ENCODE peak calls at places on chromosomes 6 and 20, in six cellular contexts. L is NCI-H1092 treated with DMSO at 0.1 percent for 48 hours, J is GM06990, A is H1, Y is WTC11, P is glutamatergic neuron. F is an unnamed sample.

GRCh38 chr20:64137598-64138031 is 26.6 kb upstream of the MYT1 start:
- DNase-seq in J (no peak), L (no peak), A (no peak), Y (no peak), P (peak), F (no peak)

GRCh38 chr6:122264557-122264956 is 134.9 kb upstream of the HSF2 start:
- DNase-seq in L (no peak), Y (no peak), A (no peak), P (no peak), J (no peak), F (no peak)

GRCh38 chr6:134216304-134217029 is 101.4 kb downstream of the SGK1 start:
- DNase-seq in P (no peak), A (no peak), Y (no peak), J (no peak), L (no peak), F (no peak)

GRCh38 chr6:100176951-100177710 is 183.1 kb upstream of the MCHR2 start:
- DNase-seq in Y (no peak), L (no peak), P (no peak), J (no peak), A (no peak), F (no peak)

GRCh38 chr20:31472395-31473330 is 2.3 kb downstream of the DEFB124 start:
- DNase-seq in Y (no peak), J (no peak), P (no peak), L (no peak), A (no peak), F (no peak)

GRCh38 chr20:50267041-50267865 is 76.6 kb downstream of the CEBPB start:
- DNase-seq in Y (peak), L (no peak), A (no peak), P (no peak), J (no peak), F (no peak)

GRCh38 chr6:70270287-70271005 is 32.4 kb downstream of the COL9A1 start:
- DNase-seq in P (no peak), A (no peak), Y (no peak), L (no peak), J (peak), F (no peak)

GRCh38 chr6:33885121-33886057 is 81.6 kb upstream of the MLN start:
- DNase-seq in J (no peak), A (no peak), L (no peak), Y (no peak), P (no peak), F (peak)

GRCh38 chr6:11120273-11121005 is 8.9 kb upstream of the ERVFRD-1 start:
- DNase-seq in A (no peak), Y (no peak), J (no peak), P (no peak), L (no peak), F (no peak)

GRCh38 chr6:123802697-123803455 is 789 bp upstream of the NKAIN2 start:
- DNase-seq in P (peak), Y (peak), L (peak), J (peak), A (peak), F (peak)

GRCh38 chr20:46970937-46971630 is 76.4 kb downstream of the EYA2 start:
- DNase-seq in L (no peak), A (peak), J (no peak), Y (peak), P (no peak), F (no peak)

GRCh38 chr6:121849477-121849876 is 414.0 kb downstream of the GJA1 start:
- DNase-seq in J (no peak), A (peak), P (peak), Y (peak), L (no peak), F (peak)

GRCh38 chr6:2938004-2938631 is 33.2 kb downstream of the SERPINB6 start:
- DNase-seq in Y (no peak), J (no peak), A (no peak), P (no peak), L (no peak), F (no peak)

GRCh38 chr20:60131375-60131774 is 173.2 kb downstream of the CDH26 start:
- DNase-seq in L (no peak), A (no peak), J (no peak), Y (no peak), P (no peak), F (no peak)

GRCh38 chr6:86913795-86914194 is 23.5 kb upstream of the HTR1E start:
- DNase-seq in J (no peak), Y (no peak), P (no peak), L (no peak), A (no peak), F (no peak)

GRCh38 chr6:153000243-153000642 is 2.3 kb downstream of the MTRF1L start:
- DNase-seq in P (no peak), A (no peak), Y (no peak), J (no peak), L (no peak), F (no peak)